ENCODE peak calls at places on chromosome 10, in nine cellular contexts. One of them, this sample, is unnamed.

GRCh38 chr10:80357000-80357803 is 621 bp downstream of the DYDC2 start:
- DNase-seq in heart right ventricle: no peak
- DNase-seq in GM12865: no peak
- DNase-seq in choroid plexus epithelial cell: no peak
- DNase-seq in fibroblast of lung: no peak
- DNase-seq in fibroblast of the aortic adventitia: no peak
- DNase-seq in tibial nerve: no peak
- DNase-seq in GM23248: no peak
- DNase-seq in left ventricle myocardium inferior: no peak
- DNase-seq in this sample: no peak

GRCh38 chr10:78688945-78689935 is 379.5 kb upstream of the ZMIZ1 start:
- DNase-seq in heart right ventricle: no peak
- DNase-seq in GM12865: no peak
- DNase-seq in choroid plexus epithelial cell: peak
- DNase-seq in fibroblast of lung: no peak
- DNase-seq in fibroblast of the aortic adventitia: peak
- DNase-seq in tibial nerve: no peak
- DNase-seq in GM23248: peak
- DNase-seq in left ventricle myocardium inferior: no peak
- DNase-seq in this sample: no peak

GRCh38 chr10:103692421-103693069 is 162.8 kb downstream of the SH3PXD2A start:
- DNase-seq in heart right ventricle: no peak
- DNase-seq in GM12865: peak
- DNase-seq in choroid plexus epithelial cell: no peak
- DNase-seq in fibroblast of lung: no peak
- DNase-seq in fibroblast of the aortic adventitia: no peak
- DNase-seq in tibial nerve: no peak
- DNase-seq in GM23248: no peak
- DNase-seq in left ventricle myocardium inferior: no peak
- DNase-seq in this sample: no peak

GRCh38 chr10:33927347-33927746 is 592.9 kb upstream of the NRP1 start:
- DNase-seq in heart right ventricle: peak
- DNase-seq in GM12865: no peak
- DNase-seq in choroid plexus epithelial cell: peak
- DNase-seq in fibroblast of lung: no peak
- DNase-seq in fibroblast of the aortic adventitia: no peak
- DNase-seq in tibial nerve: no peak
- DNase-seq in GM23248: no peak
- DNase-seq in left ventricle myocardium inferior: no peak
- DNase-seq in this sample: no peak

GRCh38 chr10:43210556-43210955 is 56.3 kb downstream of the RASGEF1A start:
- DNase-seq in heart right ventricle: no peak
- DNase-seq in GM12865: no peak
- DNase-seq in choroid plexus epithelial cell: no peak
- DNase-seq in fibroblast of lung: no peak
- DNase-seq in fibroblast of the aortic adventitia: no peak
- DNase-seq in tibial nerve: no peak
- DNase-seq in GM23248: no peak
- DNase-seq in left ventricle myocardium inferior: peak
- DNase-seq in this sample: no peak

GRCh38 chr10:929965-930364 is 1.5 kb downstream of the LARP4B start:
- DNase-seq in heart right ventricle: no peak
- DNase-seq in GM12865: peak
- DNase-seq in choroid plexus epithelial cell: no peak
- DNase-seq in fibroblast of lung: no peak
- DNase-seq in fibroblast of the aortic adventitia: no peak
- DNase-seq in tibial nerve: no peak
- DNase-seq in GM23248: peak
- DNase-seq in left ventricle myocardium inferior: no peak
- DNase-seq in this sample: no peak

GRCh38 chr10:27104919-27105318 is 4.6 kb upstream of the ANKRD26 start:
- DNase-seq in heart right ventricle: no peak
- DNase-seq in GM12865: no peak
- DNase-seq in choroid plexus epithelial cell: no peak
- DNase-seq in fibroblast of lung: no peak
- DNase-seq in fibroblast of the aortic adventitia: no peak
- DNase-seq in tibial nerve: no peak
- DNase-seq in GM23248: no peak
- DNase-seq in left ventricle myocardium inferior: no peak
- DNase-seq in this sample: no peak

GRCh38 chr10:29865700-29866355 is 193.6 kb downstream of the JCAD start:
- DNase-seq in heart right ventricle: no peak
- DNase-seq in GM12865: no peak
- DNase-seq in choroid plexus epithelial cell: peak
- DNase-seq in fibroblast of lung: no peak
- DNase-seq in fibroblast of the aortic adventitia: peak
- DNase-seq in tibial nerve: no peak
- DNase-seq in GM23248: no peak
- DNase-seq in left ventricle myocardium inferior: no peak
- DNase-seq in this sample: no peak

GRCh38 chr10:93080350-93081046 is 6.8 kb downstream of the CYP26A1 start:
- DNase-seq in heart right ventricle: peak
- DNase-seq in GM12865: peak
- DNase-seq in choroid plexus epithelial cell: peak
- DNase-seq in fibroblast of lung: peak
- DNase-seq in fibroblast of the aortic adventitia: peak
- DNase-seq in tibial nerve: no peak
- DNase-seq in GM23248: peak
- DNase-seq in left ventricle myocardium inferior: peak
- DNase-seq in this sample: peak

GRCh38 chr10:51706225-51706624 is 6.8 kb upstream of the CSTF2T start:
- DNase-seq in heart right ventricle: peak
- DNase-seq in GM12865: no peak
- DNase-seq in choroid plexus epithelial cell: peak
- DNase-seq in fibroblast of lung: peak
- DNase-seq in fibroblast of the aortic adventitia: peak
- DNase-seq in tibial nerve: peak
- DNase-seq in GM23248: peak
- DNase-seq in left ventricle myocardium inferior: peak
- DNase-seq in this sample: peak

GRCh38 chr10:110226555-110226925 is 19.1 kb downstream of the MXI1 start:
- DNase-seq in heart right ventricle: peak
- DNase-seq in GM12865: peak
- DNase-seq in choroid plexus epithelial cell: peak
- DNase-seq in fibroblast of lung: peak
- DNase-seq in fibroblast of the aortic adventitia: peak
- DNase-seq in tibial nerve: peak
- DNase-seq in GM23248: peak
- DNase-seq in left ventricle myocardium inferior: peak
- DNase-seq in this sample: peak

GRCh38 chr10:99430451-99431189 is at the start of gene GOT1:
- DNase-seq in heart right ventricle: peak
- DNase-seq in GM12865: peak
- DNase-seq in choroid plexus epithelial cell: peak
- DNase-seq in fibroblast of lung: peak
- DNase-seq in fibroblast of the aortic adventitia: peak
- DNase-seq in tibial nerve: peak
- DNase-seq in GM23248: peak
- DNase-seq in left ventricle myocardium inferior: peak
- DNase-seq in this sample: peak
- H3K4me3 ChIP-seq in heart right ventricle: peak
- H3K4me3 ChIP-seq in GM12865: peak
- H3K4me3 ChIP-seq in choroid plexus epithelial cell: peak
- H3K4me3 ChIP-seq in fibroblast of lung: peak
- H3K4me3 ChIP-seq in fibroblast of the aortic adventitia: peak
- H3K4me3 ChIP-seq in tibial nerve: peak
- H3K4me3 ChIP-seq in GM23248: peak
- H3K4me3 ChIP-seq in left ventricle myocardium inferior: peak
- H3K4me3 ChIP-seq in this sample: peak

DNA sequence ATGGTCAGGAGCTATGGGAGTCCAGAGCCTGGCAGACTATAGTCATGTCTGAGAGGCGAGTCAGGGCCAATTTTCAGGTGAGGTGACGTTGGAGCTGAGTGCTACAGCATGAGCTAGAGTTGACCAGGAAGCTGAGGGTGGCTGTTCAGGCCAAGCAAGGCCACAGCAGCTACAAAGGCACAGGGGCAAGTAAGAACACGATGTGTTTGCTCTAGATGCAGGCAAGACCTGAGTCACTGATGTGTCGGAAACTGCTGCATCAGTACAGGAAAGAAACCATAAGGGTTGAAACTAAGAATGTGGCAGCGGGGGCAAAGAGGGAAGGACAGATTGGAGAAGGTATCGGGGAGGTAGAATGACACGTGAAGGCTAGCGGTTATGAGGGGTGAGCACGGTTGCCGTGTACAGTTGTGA is 11.8 kb upstream of the RRP12 start:
- DNase-seq in heart right ventricle: no peak
- DNase-seq in GM12865: peak
- DNase-seq in choroid plexus epithelial cell: peak
- DNase-seq in fibroblast of lung: no peak
- DNase-seq in fibroblast of the aortic adventitia: no peak
- DNase-seq in tibial nerve: no peak
- DNase-seq in GM23248: no peak
- DNase-seq in left ventricle myocardium inferior: no peak
- DNase-seq in this sample: no peak
- H3K4me3 ChIP-seq in heart right ventricle: no peak
- H3K4me3 ChIP-seq in GM12865: no peak
- H3K4me3 ChIP-seq in choroid plexus epithelial cell: no peak
- H3K4me3 ChIP-seq in fibroblast of lung: no peak
- H3K4me3 ChIP-seq in fibroblast of the aortic adventitia: no peak
- H3K4me3 ChIP-seq in tibial nerve: no peak
- H3K4me3 ChIP-seq in GM23248: no peak
- H3K4me3 ChIP-seq in left ventricle myocardium inferior: no peak
- H3K4me3 ChIP-seq in this sample: no peak

DNA sequence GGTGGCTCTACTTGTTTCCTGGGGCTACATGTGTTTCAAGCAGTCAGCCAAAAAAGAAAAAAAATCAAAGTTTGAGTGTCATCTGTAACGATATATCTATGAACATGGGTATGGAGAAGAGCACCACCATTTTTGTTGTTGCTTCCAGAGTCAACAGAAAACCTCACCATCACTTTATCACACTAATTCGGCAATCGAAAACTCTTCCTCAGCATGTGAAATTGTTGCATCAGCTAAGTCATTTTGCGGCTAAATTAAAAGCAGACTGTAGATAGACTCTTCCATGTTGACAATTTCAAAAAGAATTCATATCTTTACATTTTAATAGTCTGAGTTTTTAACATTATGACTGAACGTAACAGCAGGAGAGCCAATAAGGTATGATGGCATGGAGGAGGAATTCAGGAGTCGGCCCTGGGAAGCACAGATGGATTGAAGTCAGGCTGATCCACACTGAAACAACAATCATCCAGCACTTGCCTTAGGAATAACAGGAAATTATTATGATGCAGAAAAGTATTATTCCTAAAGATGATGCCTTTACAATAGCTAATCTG is 455.7 kb upstream of the KLF6 start:
- DNase-seq in heart right ventricle: no peak
- DNase-seq in GM12865: no peak
- DNase-seq in choroid plexus epithelial cell: peak
- DNase-seq in fibroblast of lung: peak
- DNase-seq in fibroblast of the aortic adventitia: peak
- DNase-seq in tibial nerve: no peak
- DNase-seq in GM23248: peak
- DNase-seq in left ventricle myocardium inferior: no peak
- DNase-seq in this sample: peak
- H3K4me3 ChIP-seq in heart right ventricle: no peak
- H3K4me3 ChIP-seq in GM12865: no peak
- H3K4me3 ChIP-seq in choroid plexus epithelial cell: no peak
- H3K4me3 ChIP-seq in fibroblast of lung: no peak
- H3K4me3 ChIP-seq in fibroblast of the aortic adventitia: no peak
- H3K4me3 ChIP-seq in tibial nerve: no peak
- H3K4me3 ChIP-seq in GM23248: peak
- H3K4me3 ChIP-seq in left ventricle myocardium inferior: peak
- H3K4me3 ChIP-seq in this sample: no peak

GRCh38 chr10:102400061-102400460 is 4.6 kb downstream of the NFKB2 start:
- DNase-seq in heart right ventricle: no peak
- DNase-seq in GM12865: no peak
- DNase-seq in choroid plexus epithelial cell: no peak
- DNase-seq in fibroblast of lung: no peak
- DNase-seq in fibroblast of the aortic adventitia: no peak
- DNase-seq in tibial nerve: no peak
- DNase-seq in GM23248: no peak
- DNase-seq in left ventricle myocardium inferior: no peak
- DNase-seq in this sample: no peak
- H3K4me3 ChIP-seq in heart right ventricle: no peak
- H3K4me3 ChIP-seq in GM12865: peak
- H3K4me3 ChIP-seq in choroid plexus epithelial cell: peak
- H3K4me3 ChIP-seq in fibroblast of lung: no peak
- H3K4me3 ChIP-seq in fibroblast of the aortic adventitia: no peak
- H3K4me3 ChIP-seq in tibial nerve: no peak
- H3K4me3 ChIP-seq in GM23248: peak
- H3K4me3 ChIP-seq in left ventricle myocardium inferior: peak
- H3K4me3 ChIP-seq in this sample: no peak

This sample was measured in MG63.